ENCODE peak calls at places on chromosomes 6 and 20, in six cellular contexts. K, O, S, Z, L and U are unnamed samples.

GRCh38 chr6:98016565-98016964 is 733.5 kb upstream of the MMS22L start:
- DNase-seq in K (no peak), Z (no peak), L (no peak), O (no peak), S (no peak), U (no peak)

GRCh38 chr20:58117944-58118343 is 110.5 kb downstream of the ANKRD60 start:
- DNase-seq in O (no peak), K (no peak), Z (no peak), S (no peak), L (no peak), U (no peak)

GRCh38 chr6:45959534-45960195 is 56.0 kb downstream of the CLIC5 start:
- DNase-seq in O (no peak), S (no peak), K (no peak), L (no peak), Z (no peak), U (no peak)

GRCh38 chr20:32922466-32922865 is 63.7 kb downstream of the EFCAB8 start:
- DNase-seq in L (no peak), O (no peak), Z (no peak), K (no peak), S (no peak), U (no peak)

GRCh38 chr6:144351741-144352140 is 66.6 kb downstream of the UTRN start:
- DNase-seq in Z (no peak), L (no peak), O (no peak), S (no peak), K (no peak), U (no peak)

GRCh38 chr20:59620860-59621485 is 16.6 kb downstream of the PHACTR3 start:
- DNase-seq in L (no peak), S (no peak), Z (no peak), K (no peak), O (no peak), U (no peak)

GRCh38 chr20:20498081-20498861 is 130.4 kb downstream of the INSM1 start:
- DNase-seq in K (no peak), O (no peak), S (no peak), L (no peak), Z (no peak), U (no peak)

GRCh38 chr6:108432792-108433191 is 127.9 kb upstream of the FOXO3 start:
- DNase-seq in K (no peak), O (no peak), L (no peak), Z (no peak), S (no peak), U (no peak)

GRCh38 chr6:128456510-128457244 is 63.7 kb downstream of the PTPRK start:
- DNase-seq in O (no peak), S (no peak), K (no peak), Z (no peak), L (no peak), U (no peak)

GRCh38 chr6:144768676-144769599 is 483.8 kb downstream of the UTRN start:
- DNase-seq in S (no peak), K (no peak), Z (no peak), L (no peak), O (no peak), U (no peak)

GRCh38 chr6:131182991-131183425 is 47.7 kb downstream of the AKAP7 start:
- DNase-seq in L (no peak), K (no peak), Z (no peak), S (no peak), O (no peak), U (peak; percentile 25)

GRCh38 chr6:4281341-4282293 is 146.2 kb upstream of the ECI2 start:
- DNase-seq in S (no peak), O (no peak), K (no peak), L (peak; percentile 81), Z (no peak), U (peak; percentile 78)